ENCODE peak calls at places on chromosomes 1 and 21, in seven cellular contexts. T, I, J, P, E, Z and Y are unnamed samples.
A peak's percentile ranks its signal among the peaks of the same experiment; 100 is the strongest.

GRCh38 chr1:156748670-156749428 is 2.6 kb downstream of the HDGF start:
- DNase-seq in T (no peak), I (peak; percentile 85), J (no peak), P (peak; percentile 58), E (peak; percentile 71), Z (no peak), Y (peak; percentile 41)

GRCh38 chr1:93723101-93723500 is 41.5 kb upstream of the BCAR3 start:
- DNase-seq in T (no peak), I (peak; percentile 26), J (no peak), P (no peak), E (no peak), Z (no peak), Y (no peak)

GRCh38 chr1:150268342-150268705 is 492 bp downstream of the APH1A start:
- DNase-seq in T (no peak), I (peak; percentile 65), J (peak; percentile 72), P (peak; percentile 43), E (peak; percentile 25), Z (peak; percentile 18), Y (peak; percentile 51)

GRCh38 chr1:147636314-147636713 is 34.0 kb downstream of the ACP6 start:
- DNase-seq in T (no peak), I (no peak), J (no peak), P (no peak), E (no peak), Z (no peak), Y (no peak)

GRCh38 chr1:173257805-173258204 is 50.7 kb upstream of the TNFSF4 start:
- DNase-seq in T (no peak), I (no peak), J (no peak), P (no peak), E (no peak), Z (no peak), Y (no peak)

GRCh38 chr1:69230223-69230622 is 337.5 kb upstream of the LRRC7 start:
- DNase-seq in T (no peak), I (no peak), J (no peak), P (no peak), E (no peak), Z (no peak), Y (peak; percentile 0)

GRCh38 chr1:209620484-209620879 is 31.7 kb downstream of the LAMB3 start:
- DNase-seq in T (no peak), I (peak; percentile 75), J (no peak), P (no peak), E (peak; percentile 35), Z (no peak), Y (peak; percentile 85)

GRCh38 chr1:226121049-226121586 is 58.6 kb downstream of the H3-3A start:
- DNase-seq in T (no peak), I (no peak), J (no peak), P (no peak), E (no peak), Z (no peak), Y (no peak)

GRCh38 chr1:50251592-50252165 is 143.0 kb downstream of the ELAVL4 start:
- DNase-seq in T (peak; percentile 59), I (no peak), J (peak; percentile 27), P (no peak), E (no peak), Z (no peak), Y (no peak)

GRCh38 chr1:1291023-1291528 is 10.8 kb downstream of the SCNN1D start:
- DNase-seq in T (no peak), I (no peak), J (no peak), P (no peak), E (no peak), Z (no peak), Y (no peak)

GRCh38 chr21:44709426-44710293 is 1.7 kb downstream of the TSPEAR start:
- DNase-seq in T (no peak), I (peak; percentile 83), J (peak; percentile 11), P (no peak), E (peak; percentile 8), Z (no peak), Y (peak; percentile 12)

GRCh38 chr1:231778009-231778719 is 151.6 kb downstream of the DISC1 start:
- DNase-seq in T (no peak), I (peak; percentile 85), J (peak; percentile 26), P (peak; percentile 30), E (peak; percentile 32), Z (peak; percentile 67), Y (peak; percentile 61)

GRCh38 chr1:10031461-10031860 is 1.3 kb upstream of the UBE4B start:
- DNase-seq in T (no peak), I (peak; percentile 37), J (no peak), P (no peak), E (peak; percentile 58), Z (no peak), Y (peak; percentile 67)

GRCh38 chr1:92259350-92259749 is 39.4 kb downstream of the GLMN start:
- DNase-seq in T (no peak), I (peak; percentile 64), J (no peak), P (no peak), E (no peak), Z (no peak), Y (no peak)

GRCh38 chr1:13451399-13451965 is 41.2 kb downstream of the PRAMEF20 start:
- DNase-seq in T (no peak), I (no peak), J (peak; percentile 26), P (no peak), E (peak; percentile 63), Z (no peak), Y (no peak)

GRCh38 chr21:26769613-26770188 is 75.5 kb downstream of the ADAMTS1 start:
- DNase-seq in T (no peak), I (peak; percentile 58), J (no peak), P (peak; percentile 43), E (peak; percentile 77), Z (no peak), Y (peak; percentile 81)

GRCh38 chr1:29453502-29454240 is 217.3 kb downstream of the PTPRU start:
- DNase-seq in T (no peak), I (peak; percentile 36), J (no peak), P (peak; percentile 26), E (peak; percentile 81), Z (no peak), Y (peak; percentile 76)

GRCh38 chr1:119449964-119450363 is 35.0 kb downstream of the HSD3B2 start:
- DNase-seq in T (no peak), I (peak; percentile 44), J (no peak), P (no peak), E (no peak), Z (no peak), Y (no peak)

GRCh38 chr1:169933999-169934725 is 40.5 kb upstream of the SCYL3 start:
- DNase-seq in T (no peak), I (peak; percentile 52), J (no peak), P (peak; percentile 75), E (peak; percentile 38), Z (no peak), Y (peak; percentile 75)

GRCh38 chr1:38261574-38261973 is 215.0 kb upstream of the POU3F1 start:
- DNase-seq in T (no peak), I (no peak), J (no peak), P (no peak), E (no peak), Z (no peak), Y (no peak)

GRCh38 chr1:38253314-38253713 is 206.7 kb upstream of the POU3F1 start:
- DNase-seq in T (no peak), I (no peak), J (no peak), P (no peak), E (no peak), Z (no peak), Y (no peak)

GRCh38 chr1:38258085-38258484 is 211.5 kb upstream of the POU3F1 start:
- DNase-seq in T (no peak), I (no peak), J (no peak), P (no peak), E (no peak), Z (no peak), Y (no peak)

GRCh38 chr1:38257374-38257773 is 210.8 kb upstream of the POU3F1 start:
- DNase-seq in T (no peak), I (no peak), J (no peak), P (no peak), E (no peak), Z (no peak), Y (no peak)

DNA sequence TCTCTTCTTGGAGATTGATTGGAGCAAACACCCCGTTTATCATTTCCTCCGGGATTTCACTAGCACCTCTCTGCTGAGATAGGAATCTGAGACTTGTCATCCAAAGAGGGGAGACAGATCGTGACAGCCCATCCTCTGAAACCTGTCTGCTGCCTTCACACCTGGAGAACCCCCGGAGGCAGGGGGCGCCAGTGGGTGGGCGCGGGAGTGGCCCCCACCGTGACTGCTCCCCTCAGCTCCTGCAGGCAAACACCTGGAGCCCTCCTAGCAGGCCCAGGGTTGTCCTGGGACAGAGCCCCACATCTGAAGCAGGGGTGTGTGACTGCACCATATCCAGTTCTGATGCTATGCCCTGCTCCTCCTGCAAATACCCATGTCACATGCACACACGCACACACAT is 209.5 kb upstream of the POU3F1 start:
- DNase-seq in T (no peak), I (no peak), J (no peak), P (no peak), E (no peak), Z (no peak), Y (no peak)
- TF ChIP-seq CTCF in T (no peak), I (no peak), J (no peak), P (no peak), E (no peak), Z (no peak), Y (no peak)

DNA sequence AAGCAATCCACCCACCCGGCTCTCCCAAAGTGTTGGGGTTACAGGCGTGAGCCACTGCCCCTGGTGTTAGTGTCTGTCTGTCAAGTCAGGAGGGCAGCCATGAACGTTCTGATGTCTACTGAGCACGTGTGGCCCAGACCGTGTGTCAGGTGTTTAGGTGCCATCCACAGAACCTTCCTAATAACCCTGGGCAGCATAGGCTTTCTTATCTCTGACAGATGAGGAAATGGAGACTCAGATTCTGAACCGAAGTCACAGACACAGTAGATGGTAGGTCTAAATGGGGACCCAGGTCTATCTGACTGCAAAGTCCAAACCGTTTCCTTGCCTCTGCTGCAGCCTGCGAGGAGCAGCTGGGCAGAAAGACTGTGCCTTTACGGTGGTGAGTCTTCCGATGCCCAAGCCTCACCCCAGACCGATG is 622 bp upstream of the IL6R start:
- DNase-seq in T (no peak), I (no peak), J (no peak), P (no peak), E (no peak), Z (no peak), Y (no peak)
- H3K4me3 ChIP-seq in T (peak overlapping the region; percentile 63), I (peak overlapping the region; percentile 94), J (no peak overlapping the region), P (no peak overlapping the region), E (peak overlapping the region; percentile 44), Z (peak overlapping the region; percentile 66), Y (no peak overlapping the region)

GRCh38 chr1:171655215-171656116 is 3.0 kb upstream of the MYOC start:
- DNase-seq in T (peak; percentile 66), I (peak; percentile 37), J (peak; percentile 59), P (peak; percentile 72), E (peak; percentile 94), Z (no peak), Y (peak; percentile 80)
- TF ChIP-seq CTCF in T (peak; percentile 94), I (peak; percentile 45), J (peak; percentile 50), P (peak; percentile 86), E (peak; percentile 96), Z (peak; percentile 22), Y (peak; percentile 90)

GRCh38 chr1:86764523-86764922 is 60.1 kb downstream of the SH3GLB1 start:
- DNase-seq in T (no peak), I (no peak), J (no peak), P (no peak), E (no peak), Z (no peak), Y (no peak)

GRCh38 chr1:86762336-86762735 is 58.0 kb downstream of the SH3GLB1 start:
- DNase-seq in T (no peak), I (no peak), J (no peak), P (no peak), E (no peak), Z (no peak), Y (no peak)

GRCh38 chr1:86769065-86769464 is 64.7 kb downstream of the SH3GLB1 start:
- DNase-seq in T (no peak), I (no peak), J (no peak), P (no peak), E (no peak), Z (no peak), Y (no peak)

GRCh38 chr1:86765073-86765472 is 60.7 kb downstream of the SH3GLB1 start:
- DNase-seq in T (no peak), I (no peak), J (no peak), P (no peak), E (peak; percentile 61), Z (no peak), Y (no peak)

GRCh38 chr1:86765674-86766073 is 61.3 kb downstream of the SH3GLB1 start:
- DNase-seq in T (no peak), I (no peak), J (no peak), P (no peak), E (no peak), Z (no peak), Y (no peak)
- H3K4me3 ChIP-seq in T (no peak overlapping the region), I (no peak overlapping the region), J (no peak overlapping the region), P (no peak overlapping the region), E (no peak overlapping the region), Z (no peak overlapping the region), Y (no peak overlapping the region)